ENCODE peak calls at places on chromosomes 6 and 20, in eight cellular contexts. K is upper lobe of right lung, S is fibroblast of pulmonary artery, P is astrocyte of the spinal cord, C is cardiac muscle cell, B is bronchial epithelial cell, W is A549, F is stomach. O is an unnamed sample.

GRCh38 chr20:40317156-40317790 is 371.8 kb downstream of the MAFB start:
- DNase-seq in K (no peak), S (no peak), P (no peak), C (no peak), B (no peak), W (no peak), F (no peak), O (no peak)

GRCh38 chr20:53826597-53827291 is 233.1 kb upstream of the ZNF217 start:
- DNase-seq in K (no peak), S (peak; percentile 9), P (no peak), C (no peak), B (peak; percentile 32), W (peak; percentile 72), F (no peak), O (no peak)

GRCh38 chr6:47788498-47788884 is 6.7 kb downstream of the OPN5 start:
- DNase-seq in K (no peak), S (peak; percentile 2), P (no peak), C (no peak), B (no peak), W (no peak), F (no peak), O (no peak)

GRCh38 chr6:136774228-136775041 is 17.8 kb downstream of the MAP3K5 start:
- DNase-seq in K (no peak), S (peak; percentile 86), P (peak; percentile 56), C (peak; percentile 82), B (peak; percentile 91), W (peak; percentile 34), F (no peak), O (no peak)

GRCh38 chr20:25012616-25013189 is 20.2 kb upstream of the APMAP start:
- DNase-seq in K (no peak), S (no peak), P (no peak), C (no peak), B (no peak), W (no peak), F (peak; percentile 24), O (no peak)

GRCh38 chr6:21987501-21987957 is 309.3 kb downstream of the PRL start:
- DNase-seq in K (no peak), S (peak; percentile 97), P (peak; percentile 92), C (peak; percentile 98), B (peak; percentile 83), W (peak; percentile 51), F (peak; percentile 44), O (peak; percentile 59)

GRCh38 chr20:53524589-53525311 is 68.9 kb downstream of the ZNF217 start:
- DNase-seq in K (no peak), S (no peak), P (no peak), C (no peak), B (no peak), W (no peak), F (no peak), O (no peak)

GRCh38 chr20:36092424-36093024 is 62.0 kb upstream of the EPB41L1 start:
- DNase-seq in K (peak; percentile 81), S (no peak), P (no peak), C (peak; percentile 33), B (no peak), W (peak; percentile 34), F (peak; percentile 53), O (no peak)

GRCh38 chr6:49205526-49205925 is 257.5 kb downstream of the MMUT start:
- DNase-seq in K (no peak), S (no peak), P (no peak), C (no peak), B (no peak), W (no peak), F (no peak), O (no peak)

GRCh38 chr6:169140986-169141495 is 112.6 kb downstream of the THBS2 start:
- DNase-seq in K (no peak), S (no peak), P (no peak), C (no peak), B (no peak), W (no peak), F (no peak), O (no peak)

GRCh38 chr6:128518531-128519131 is 1.8 kb downstream of the PTPRK start:
- DNase-seq in K (no peak), S (no peak), P (no peak), C (no peak), B (peak; percentile 38), W (no peak), F (no peak), O (no peak)

GRCh38 chr6:111382476-111383294 is 100.3 kb downstream of the REV3L start:
- DNase-seq in K (peak; percentile 71), S (no peak), P (no peak), C (peak; percentile 6), B (no peak), W (no peak), F (no peak), O (no peak)

GRCh38 chr6:55276745-55277627 is 50.3 kb upstream of the GFRAL start:
- DNase-seq in K (no peak), S (peak; percentile 79), P (peak; percentile 74), C (peak; percentile 84), B (peak; percentile 56), W (peak; percentile 74), F (no peak), O (peak; percentile 54)

GRCh38 chr20:2751868-2752630 is 48.4 kb downstream of the CPXM1 start:
- DNase-seq in K (peak; percentile 74), S (peak; percentile 14), P (no peak), C (peak; percentile 23), B (no peak), W (peak; percentile 42), F (peak; percentile 43), O (no peak)

GRCh38 chr6:151689499-151690201 is 117.8 kb upstream of the ESR1 start:
- DNase-seq in K (no peak), S (no peak), P (no peak), C (no peak), B (no peak), W (no peak), F (no peak), O (peak; percentile 82)

GRCh38 chr20:17504898-17505663 is 26.1 kb downstream of the BFSP1 start:
- DNase-seq in K (peak; percentile 85), S (peak; percentile 71), P (peak; percentile 65), C (peak; percentile 66), B (peak; percentile 68), W (peak; percentile 53), F (peak; percentile 47), O (peak; percentile 23)

GRCh38 chr6:87742106-87742505 is 40.1 kb upstream of the AKIRIN2 start:
- DNase-seq in K (no peak), S (no peak), P (no peak), C (no peak), B (no peak), W (no peak), F (no peak), O (no peak)

GRCh38 chr20:7025635-7026034 is 258.1 kb downstream of the BMP2 start:
- DNase-seq in K (no peak), S (no peak), P (no peak), C (no peak), B (no peak), W (no peak), F (no peak), O (no peak)

GRCh38 chr20:11452326-11452725 is 465.4 kb upstream of the BTBD3 start:
- DNase-seq in K (no peak), S (peak; percentile 39), P (peak; percentile 57), C (peak; percentile 45), B (peak; percentile 64), W (no peak), F (no peak), O (no peak)

GRCh38 chr6:135990437-135990836 is 138.9 kb downstream of the PDE7B start:
- DNase-seq in K (no peak), S (no peak), P (no peak), C (peak; percentile 53), B (no peak), W (no peak), F (no peak), O (no peak)

GRCh38 chr20:41174782-41175181 is 37.4 kb downstream of the PLCG1 start:
- DNase-seq in K (no peak), S (no peak), P (no peak), C (peak; percentile 31), B (no peak), W (no peak), F (peak; percentile 14), O (no peak)

GRCh38 chr6:52499681-52500239 is 77.1 kb downstream of the TRAM2 start:
- DNase-seq in K (no peak), S (no peak), P (no peak), C (no peak), B (no peak), W (no peak), F (no peak), O (no peak)
- TF ChIP-seq CTCF in K (no peak), S (no peak), P (no peak), C (no peak), B (no peak), W (no peak), F (no peak), O (no peak)

DNA sequence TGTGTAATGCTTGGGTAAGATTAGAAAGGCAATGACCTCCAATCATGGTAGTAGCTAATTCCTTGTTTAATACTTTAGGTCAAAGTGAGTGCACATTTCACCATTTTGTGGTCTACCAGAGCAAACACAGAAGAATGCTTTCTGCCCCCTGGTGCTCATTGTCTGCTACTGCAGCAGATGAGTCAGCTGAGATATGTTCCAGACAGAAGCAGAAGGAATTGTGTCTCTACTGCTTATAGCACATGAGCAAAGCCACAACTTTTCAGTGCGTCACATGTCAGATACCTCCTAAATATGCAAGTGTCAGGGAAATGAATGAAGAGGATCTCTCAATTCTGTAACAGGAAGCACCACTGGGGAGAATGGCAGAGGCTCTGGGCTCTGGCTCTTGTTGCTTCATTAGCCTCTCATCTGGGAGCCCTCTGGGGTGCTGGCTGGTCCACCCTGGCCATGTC is 308.9 kb downstream of the ALDH8A1 start:
- DNase-seq in K (peak; percentile 69), S (peak; percentile 96), P (peak; percentile 94), C (peak; percentile 96), B (peak; percentile 85), W (peak; percentile 78), F (peak; percentile 77), O (peak; percentile 41)
- H3K4me3 ChIP-seq in K (no peak overlapping the region), S (no peak overlapping the region), P (no peak overlapping the region), C (no peak overlapping the region), B (no peak overlapping the region), W (no peak overlapping the region), F (no peak overlapping the region), O (no peak overlapping the region)

DNA sequence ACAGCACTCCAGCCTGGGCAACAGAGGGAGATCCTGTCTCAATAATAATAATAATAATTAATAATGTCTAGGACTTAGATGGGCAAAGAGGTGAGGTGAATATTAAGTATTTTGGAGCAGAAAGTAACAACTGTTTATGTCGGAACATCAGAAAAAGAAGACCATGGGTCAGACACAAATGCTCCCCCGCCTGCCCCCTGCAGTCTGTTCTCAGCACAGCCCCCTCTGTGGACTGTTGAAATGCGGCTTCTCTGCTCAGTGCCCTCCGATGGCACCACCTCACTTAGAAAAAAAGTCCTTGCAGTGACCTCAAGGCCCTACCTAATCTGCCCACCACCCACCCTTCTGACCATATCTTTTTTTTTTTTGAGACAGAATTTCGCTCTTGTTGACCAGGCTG is 5.2 kb upstream of the ETV7 start:
- DNase-seq in K (no peak), S (no peak), P (no peak), C (no peak), B (no peak), W (no peak), F (no peak), O (no peak)
- TF ChIP-seq CTCF in K (no peak), S (no peak), P (no peak), C (no peak), B (no peak), W (no peak), F (no peak), O (no peak)

DNA sequence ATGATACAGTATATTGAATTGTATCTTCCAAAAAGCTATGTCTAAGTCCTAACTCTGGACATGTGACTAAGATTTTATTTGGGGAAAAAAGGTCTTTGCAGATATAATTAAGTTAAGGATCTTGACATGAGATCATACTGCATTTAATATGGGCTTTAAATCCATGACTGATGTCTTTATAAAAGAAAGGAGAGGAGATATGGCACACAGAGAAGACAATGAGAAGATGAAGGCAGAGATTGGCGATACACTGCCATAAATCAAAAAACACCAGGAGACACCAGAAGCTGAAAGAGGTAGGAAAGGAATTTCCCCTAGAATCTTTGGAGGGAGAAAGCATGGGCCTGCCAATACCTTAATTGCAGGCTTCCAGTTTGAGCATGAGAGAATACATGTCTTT is 1450.2 kb downstream of the HACE1 start:
- DNase-seq in K (no peak), S (no peak), P (no peak), C (no peak), B (no peak), W (no peak), F (no peak), O (no peak)
- H3K4me3 ChIP-seq in K (no peak overlapping the region), S (no peak overlapping the region), P (no peak overlapping the region), C (no peak overlapping the region), B (no peak overlapping the region), W (no peak overlapping the region), F (no peak overlapping the region), O (no peak overlapping the region)

O was measured in LNCaP clone FGC.